ENCODE peak calls at places on chromosomes 12 and 14, in seven cellular contexts. D, A, T, I, U, Q and W are unnamed samples.
A peak's percentile ranks its signal among the peaks of the same experiment; 100 is the strongest.

GRCh38 chr12:52692253-52692652 is 11.1 kb downstream of the KRT77 start:
- DNase-seq in D (no peak), A (no peak), T (no peak), I (no peak), U (no peak), Q (peak; percentile 56), W (peak; percentile 5)

GRCh38 chr14:21090194-21090939 is 8.1 kb downstream of the ZNF219 start:
- DNase-seq in D (no peak), A (no peak), T (peak; percentile 78), I (no peak), U (no peak), Q (peak; percentile 69), W (no peak)

GRCh38 chr14:103770902-103771301 is 55.3 kb downstream of the ZFYVE21 start:
- DNase-seq in D (no peak), A (no peak), T (no peak), I (no peak), U (no peak), Q (no peak), W (no peak)

GRCh38 chr12:67430708-67431335 is 161.7 kb downstream of the CAND1 start:
- DNase-seq in D (no peak), A (peak; percentile 27), T (no peak), I (peak; percentile 38), U (peak; percentile 70), Q (no peak), W (peak; percentile 35)

GRCh38 chr12:51744235-51744634 is 104.3 kb downstream of the FIGNL2 start:
- DNase-seq in D (no peak), A (no peak), T (no peak), I (no peak), U (no peak), Q (peak; percentile 9), W (peak; percentile 8)

GRCh38 chr14:38391334-38391733 is 135.4 kb upstream of the CLEC14A start:
- DNase-seq in D (no peak), A (no peak), T (no peak), I (no peak), U (no peak), Q (no peak), W (no peak)

GRCh38 chr12:91414636-91415035 is 232.0 kb upstream of the DCN start:
- DNase-seq in D (no peak), A (no peak), T (no peak), I (no peak), U (no peak), Q (no peak), W (no peak)

GRCh38 chr14:50342211-50343080 is 30.3 kb downstream of the DMAC2L start:
- DNase-seq in D (peak; percentile 75), A (peak; percentile 45), T (peak; percentile 86), I (peak; percentile 51), U (peak; percentile 51), Q (peak; percentile 20), W (peak; percentile 73)

GRCh38 chr12:112848972-112849371 is 57.4 kb downstream of the RPH3A start:
- DNase-seq in D (no peak), A (no peak), T (no peak), I (no peak), U (no peak), Q (no peak), W (no peak)

GRCh38 chr12:74021937-74022336 is 515.7 kb upstream of the ATXN7L3B start:
- DNase-seq in D (peak; percentile 55), A (peak; percentile 8), T (peak; percentile 84), I (peak; percentile 25), U (peak; percentile 50), Q (peak; percentile 71), W (peak; percentile 83)

GRCh38 chr14:74127634-74128033 is 42.9 kb downstream of the LIN52 start:
- DNase-seq in D (no peak), A (no peak), T (no peak), I (no peak), U (no peak), Q (no peak), W (no peak)

GRCh38 chr12:100962086-100962712 is 167.6 kb downstream of the ANO4 start:
- DNase-seq in D (no peak), A (no peak), T (no peak), I (peak; percentile 70), U (no peak), Q (no peak), W (no peak)

GRCh38 chr12:44930972-44931600 is 55.0 kb upstream of the NELL2 start:
- DNase-seq in D (peak; percentile 47), A (peak; percentile 41), T (no peak), I (no peak), U (no peak), Q (no peak), W (no peak)

GRCh38 chr14:75294649-75295033 is 16.0 kb downstream of the FOS start:
- DNase-seq in D (no peak), A (no peak), T (no peak), I (no peak), U (no peak), Q (no peak), W (no peak)

GRCh38 chr12:89370411-89370810 is 18.1 kb upstream of the DUSP6 start:
- DNase-seq in D (no peak), A (no peak), T (no peak), I (no peak), U (no peak), Q (no peak), W (no peak)

GRCh38 chr12:96104566-96104965 is 69.2 kb upstream of the LTA4H start:
- DNase-seq in D (no peak), A (no peak), T (peak; percentile 39), I (no peak), U (no peak), Q (no peak), W (no peak)

GRCh38 chr14:72638021-72638420 is 255.9 kb downstream of the DPF3 start:
- DNase-seq in D (peak; percentile 72), A (peak; percentile 73), T (no peak), I (no peak), U (no peak), Q (no peak), W (peak; percentile 8)

GRCh38 chr12:109761631-109761950 is 48.0 kb downstream of the FAM222A start:
- DNase-seq in D (no peak), A (no peak), T (no peak), I (no peak), U (no peak), Q (no peak), W (no peak)

GRCh38 chr12:24695657-24696329 is 253.1 kb downstream of the BCAT1 start:
- DNase-seq in D (no peak), A (no peak), T (no peak), I (no peak), U (no peak), Q (no peak), W (no peak)

GRCh38 chr14:105430042-105430441 is 10.4 kb downstream of the MTA1 start:
- DNase-seq in D (no peak), A (no peak), T (no peak), I (no peak), U (no peak), Q (no peak), W (no peak)

GRCh38 chr14:24690492-24690891 is 56.5 kb upstream of the GZMB start:
- DNase-seq in D (no peak), A (no peak), T (no peak), I (no peak), U (no peak), Q (no peak), W (peak; percentile 10)

GRCh38 chr12:45192041-45192695 is 23.7 kb upstream of the ANO6 start:
- DNase-seq in D (peak; percentile 57), A (no peak), T (no peak), I (no peak), U (no peak), Q (no peak), W (no peak)

GRCh38 chr14:104211741-104212140 is 73.4 kb downstream of the KIF26A start:
- DNase-seq in D (no peak), A (no peak), T (no peak), I (no peak), U (no peak), Q (no peak), W (no peak)

GRCh38 chr12:107845226-107845979 is 70.9 kb downstream of the ASCL4 start:
- DNase-seq in D (no peak), A (no peak), T (no peak), I (no peak), U (no peak), Q (no peak), W (no peak)

GRCh38 chr14:61768240-61768639 is 6.0 kb downstream of the SNAPC1 start:
- DNase-seq in D (no peak), A (no peak), T (no peak), I (no peak), U (no peak), Q (no peak), W (no peak)

GRCh38 chr12:64110864-64111263 is 111.2 kb downstream of the KICS2 start:
- DNase-seq in D (no peak), A (no peak), T (no peak), I (no peak), U (no peak), Q (no peak), W (no peak)

GRCh38 chr12:100141998-100142850 is 450 bp downstream of the BLTP3B start:
- DNase-seq in D (no peak), A (no peak), T (peak; percentile 39), I (peak; percentile 56), U (peak; percentile 56), Q (peak; percentile 68), W (peak; percentile 39)

GRCh38 chr12:12803186-12803585 is 10.0 kb upstream of the DDX47 start:
- DNase-seq in D (peak; percentile 100), A (no peak), T (no peak), I (peak; percentile 83), U (peak; percentile 54), Q (no peak), W (peak; percentile 33)

GRCh38 chr12:56115329-56115728 is 1.1 kb upstream of the RPL41 start:
- DNase-seq in D (peak; percentile 57), A (no peak), T (no peak), I (no peak), U (peak; percentile 53), Q (no peak), W (peak; percentile 64)

GRCh38 chr12:9588749-9589148 is 19.0 kb downstream of the KLRB1 start:
- DNase-seq in D (no peak), A (no peak), T (no peak), I (no peak), U (no peak), Q (no peak), W (peak; percentile 56)

GRCh38 chr14:70116278-70116677 is 72.5 kb downstream of the SLC8A3 start:
- DNase-seq in D (no peak), A (no peak), T (no peak), I (no peak), U (no peak), Q (no peak), W (no peak)

GRCh38 chr12:6116481-6117021 is 7.9 kb downstream of the VWF start:
- DNase-seq in D (no peak), A (no peak), T (no peak), I (no peak), U (peak; percentile 64), Q (no peak), W (no peak)

GRCh38 chr12:130956456-130957303 is 3.0 kb downstream of the ADGRD1 start:
- DNase-seq in D (no peak), A (no peak), T (no peak), I (no peak), U (no peak), Q (no peak), W (no peak)

GRCh38 chr12:6951551-6952120 is 480 bp downstream of the PTPN6 start:
- DNase-seq in D (no peak), A (no peak), T (no peak), I (peak; percentile 18), U (no peak), Q (no peak), W (no peak)